ENCODE peak calls at places on chromosomes 16 and 17, in seven cellular contexts. R is glutamatergic neuron, Z is osteocyte, X is NCI-H1436 treated with DMSO at 0.1 percent for 48 hours, N is colonic mucosa, A is midbrain, H is A172. E is an unnamed sample.

GRCh38 chr17:45298546-45299285 is 18.1 kb downstream of the MAP3K14 start:
- DNase-seq in R (no peak), Z (no peak), X (no peak), N (no peak), A (no peak), H (no peak), E (no peak)

GRCh38 chr17:18237461-18237860 is 12.0 kb downstream of the LLGL1 start:
- DNase-seq in R (no peak), Z (no peak), X (no peak), N (no peak), A (no peak), H (no peak), E (no peak)

GRCh38 chr17:30093463-30094147 is 23.0 kb upstream of the NSRP1 start:
- DNase-seq in R (peak; percentile 31), Z (no peak), X (no peak), N (peak; percentile 40), A (peak; percentile 73), H (peak; percentile 73), E (peak; percentile 56)

GRCh38 chr17:78174870-78175642 is 6.7 kb downstream of the SYNGR2 start:
- DNase-seq in R (no peak), Z (no peak), X (no peak), N (peak; percentile 69), A (no peak), H (no peak), E (no peak)

GRCh38 chr16:86559802-86560305 is 4.8 kb upstream of the MTHFSD start:
- DNase-seq in R (no peak), Z (no peak), X (no peak), N (no peak), A (no peak), H (no peak), E (no peak)

GRCh38 chr17:32610943-32611342 is 124.2 kb downstream of the CDK5R1 start:
- DNase-seq in R (no peak), Z (no peak), X (no peak), N (no peak), A (no peak), H (no peak), E (peak; percentile 21)

GRCh38 chr17:40025991-40026815 is 11.0 kb downstream of the CSF3 start:
- DNase-seq in R (no peak), Z (no peak), X (no peak), N (no peak), A (no peak), H (peak; percentile 52), E (no peak)

GRCh38 chr16:57941016-57941656 is 29.8 kb downstream of the CNGB1 start:
- DNase-seq in R (no peak), Z (no peak), X (no peak), N (peak; percentile 34), A (peak; percentile 48), H (peak; percentile 52), E (peak; percentile 68)

GRCh38 chr17:10879110-10879509 is 41.2 kb upstream of the PIRT start:
- DNase-seq in R (peak; percentile 76), Z (no peak), X (no peak), N (peak; percentile 45), A (peak; percentile 61), H (no peak), E (peak; percentile 75)

GRCh38 chr16:67770371-67770991 is 35.9 kb downstream of the RANBP10 start:
- DNase-seq in R (no peak), Z (no peak), X (no peak), N (no peak), A (no peak), H (no peak), E (no peak)

GRCh38 chr16:27374231-27374793 is 27.7 kb upstream of the IL21R start:
- DNase-seq in R (no peak), Z (no peak), X (no peak), N (no peak), A (peak; percentile 10), H (no peak), E (peak; percentile 53)

GRCh38 chr16:87789437-87790277 is 23.9 kb upstream of the KLHDC4 start:
- DNase-seq in R (no peak), Z (no peak), X (no peak), N (no peak), A (no peak), H (peak; percentile 63), E (no peak)

GRCh38 chr17:83065660-83066542 is 13.5 kb upstream of the METRNL start:
- DNase-seq in R (peak; percentile 8), Z (no peak), X (no peak), N (peak; percentile 15), A (no peak), H (no peak), E (no peak)

GRCh38 chr17:60743282-60743681 is 65.6 kb downstream of the BCAS3 start:
- DNase-seq in R (no peak), Z (no peak), X (no peak), N (no peak), A (no peak), H (no peak), E (no peak)

GRCh38 chr17:79655672-79656290 is 44.9 kb upstream of the RBFOX3 start:
- DNase-seq in R (no peak), Z (peak; percentile 67), X (no peak), N (peak; percentile 13), A (no peak), H (no peak), E (no peak)

GRCh38 chr17:30517786-30518185 is 40.6 kb downstream of the GOSR1 start:
- DNase-seq in R (no peak), Z (no peak), X (no peak), N (no peak), A (no peak), H (no peak), E (no peak)

GRCh38 chr16:4409081-4409932 is 7.1 kb downstream of the CORO7 start:
- DNase-seq in R (no peak), Z (no peak), X (no peak), N (no peak), A (no peak), H (peak; percentile 92), E (no peak)

GRCh38 chr16:20918486-20919239 is 18.1 kb downstream of the LYRM1 start:
- DNase-seq in R (no peak), Z (no peak), X (no peak), N (no peak), A (no peak), H (peak; percentile 29), E (no peak)

GRCh38 chr17:42832934-42833770 is at the start of gene PSME3:
- DNase-seq in R (peak; percentile 92), Z (peak; percentile 94), X (peak; percentile 77), N (peak; percentile 95), A (peak; percentile 93), H (peak; percentile 75), E (peak; percentile 91)

GRCh38 chr16:28898266-28898665 is 20.0 kb downstream of the ATP2A1 start:
- DNase-seq in R (no peak), Z (no peak), X (no peak), N (no peak), A (no peak), H (peak; percentile 67), E (no peak)

GRCh38 chr17:78734841-78735641 is 47.0 kb downstream of the CYTH1 start:
- DNase-seq in R (no peak), Z (no peak), X (no peak), N (peak; percentile 59), A (no peak), H (no peak), E (no peak)

GRCh38 chr16:11896776-11897175 is 19.0 kb downstream of the GSPT1 start:
- DNase-seq in R (no peak), Z (no peak), X (no peak), N (no peak), A (no peak), H (peak; percentile 68), E (peak; percentile 55)

GRCh38 chr16:23807028-23807427 is 28.8 kb upstream of the PRKCB start:
- DNase-seq in R (no peak), Z (no peak), X (no peak), N (no peak), A (no peak), H (no peak), E (peak; percentile 63)

GRCh38 chr17:7029659-7030058 is 6.2 kb upstream of the SLC16A13 start:
- DNase-seq in R (no peak), Z (no peak), X (no peak), N (no peak), A (no peak), H (no peak), E (no peak)

GRCh38 chr17:47720754-47721533 is 12.1 kb upstream of the TBX21 start:
- DNase-seq in R (no peak), Z (no peak), X (no peak), N (no peak), A (no peak), H (peak; percentile 60), E (no peak)

GRCh38 chr17:39235555-39236221 is 9.9 kb upstream of the STAC2 start:
- DNase-seq in R (peak; percentile 67), Z (no peak), X (peak; percentile 83), N (peak; percentile 45), A (peak; percentile 5), H (peak; percentile 68), E (no peak)

GRCh38 chr17:83198366-83199341 is 119.2 kb downstream of the METRNL start:
- DNase-seq in R (peak; percentile 4), Z (no peak), X (no peak), N (no peak), A (no peak), H (no peak), E (no peak)

GRCh38 chr17:49508891-49509587 is 13.9 kb downstream of the NGFR start:
- DNase-seq in R (no peak), Z (no peak), X (no peak), N (no peak), A (no peak), H (no peak), E (no peak)

GRCh38 chr17:3963214-3964201 is 729 bp downstream of the ATP2A3 start:
- DNase-seq in R (no peak), Z (no peak), X (no peak), N (peak; percentile 64), A (no peak), H (no peak), E (no peak)

GRCh38 chr16:57653936-57654335 is 14.2 kb upstream of the ADGRG3 start:
- DNase-seq in R (peak; percentile 63), Z (no peak), X (no peak), N (no peak), A (no peak), H (peak; percentile 54), E (no peak)

GRCh38 chr16:86854058-86854621 is 275.8 kb downstream of the FOXL1 start:
- DNase-seq in R (no peak), Z (no peak), X (no peak), N (no peak), A (no peak), H (peak; percentile 51), E (no peak)

GRCh38 chr17:17060930-17061329 is 18.7 kb downstream of the MPRIP start:
- DNase-seq in R (peak; percentile 2), Z (no peak), X (no peak), N (no peak), A (no peak), H (no peak), E (no peak)

GRCh38 chr17:38798614-38799500 is 499 bp downstream of the PIP4K2B start:
- DNase-seq in R (peak; percentile 57), Z (peak; percentile 84), X (no peak), N (peak; percentile 54), A (peak; percentile 42), H (peak; percentile 42), E (peak; percentile 66)

GRCh38 chr17:10033982-10034381 is 128.9 kb upstream of the RCVRN start:
- DNase-seq in R (no peak), Z (no peak), X (no peak), N (no peak), A (peak; percentile 13), H (no peak), E (peak; percentile 70)

GRCh38 chr17:6126768-6127167 is 56.6 kb downstream of the WSCD1 start:
- DNase-seq in R (no peak), Z (no peak), X (no peak), N (no peak), A (no peak), H (no peak), E (no peak)

GRCh38 chr16:84520778-84521770 is 16.6 kb upstream of the MEAK7 start:
- DNase-seq in R (no peak), Z (no peak), X (peak; percentile 95), N (no peak), A (no peak), H (no peak), E (no peak)